ENCODE peak calls at places on chromosomes 4 and X, in seven cellular contexts. Z, L, R, O, B, V and W are unnamed samples.

GRCh38 chr4:182483685-182484084 is 240.5 kb downstream of the TENM3 start:
- DNase-seq in Z (peak), L (no peak), R (no peak), O (no peak), B (no peak), V (no peak), W (no peak)

GRCh38 chrX:15157624-15158023 is 112.3 kb downstream of the ASB9 start:
- DNase-seq in Z (no peak), L (no peak), R (no peak), O (no peak), B (no peak), V (no peak), W (no peak)

GRCh38 chr4:137129471-137130244 is 402.6 kb downstream of the PCDH18 start:
- DNase-seq in Z (no peak), L (no peak), R (peak), O (no peak), B (no peak), V (no peak), W (no peak)

GRCh38 chr4:86615501-86615900 is 21.4 kb downstream of the PTPN13 start:
- DNase-seq in Z (no peak), L (no peak), R (no peak), O (no peak), B (no peak), V (no peak), W (no peak)

GRCh38 chr4:35087216-35087615 is 1157.1 kb downstream of the ARAP2 start:
- DNase-seq in Z (no peak), L (no peak), R (no peak), O (no peak), B (no peak), V (no peak), W (no peak)

GRCh38 chr4:21769404-21770147 is 179.0 kb downstream of the KCNIP4 start:
- DNase-seq in Z (no peak), L (no peak), R (peak), O (no peak), B (no peak), V (peak), W (no peak)

GRCh38 chrX:15930585-15930984 is 76.0 kb upstream of the AP1S2 start:
- DNase-seq in Z (peak), L (no peak), R (peak), O (peak), B (no peak), V (peak), W (peak)

GRCh38 chr4:167903291-167903721 is 189.0 kb upstream of the ANXA10 start:
- DNase-seq in Z (no peak), L (no peak), R (peak), O (no peak), B (no peak), V (peak), W (no peak)

GRCh38 chr4:3257125-3257690 is 8.2 kb downstream of the MSANTD1 start:
- DNase-seq in Z (no peak), L (no peak), R (no peak), O (no peak), B (no peak), V (peak), W (no peak)

GRCh38 chrX:136198678-136199243 is 51.4 kb downstream of the FHL1 start:
- DNase-seq in Z (no peak), L (no peak), R (no peak), O (no peak), B (no peak), V (no peak), W (no peak)

GRCh38 chrX:107851215-107851614 is 25.5 kb downstream of the MID2 start:
- DNase-seq in Z (no peak), L (no peak), R (no peak), O (no peak), B (no peak), V (no peak), W (no peak)

GRCh38 chr4:29009908-29010307 is 1710.3 kb upstream of the PCDH7 start:
- DNase-seq in Z (peak), L (no peak), R (no peak), O (no peak), B (no peak), V (no peak), W (peak)

GRCh38 chr4:26217961-26218676 is 102.7 kb upstream of the RBPJ start:
- DNase-seq in Z (no peak), L (no peak), R (peak), O (no peak), B (no peak), V (no peak), W (no peak)

GRCh38 chr4:177229331-177229730 is 80.3 kb upstream of the NEIL3 start:
- DNase-seq in Z (no peak), L (no peak), R (peak), O (no peak), B (no peak), V (no peak), W (no peak)

GRCh38 chr4:172188248-172188976 is 375.2 kb downstream of the GALNTL6 start:
- DNase-seq in Z (no peak), L (no peak), R (no peak), O (peak), B (no peak), V (peak), W (no peak)

GRCh38 chrX:69036674-69037573 is 128.3 kb downstream of the PJA1 start:
- DNase-seq in Z (peak), L (no peak), R (no peak), O (no peak), B (no peak), V (no peak), W (peak)

GRCh38 chrX:76453737-76454406 is 26.4 kb downstream of the MAGEE1 start:
- DNase-seq in Z (peak), L (no peak), R (no peak), O (no peak), B (no peak), V (no peak), W (peak)

GRCh38 chrX:41291309-41291708 is 42.7 kb upstream of the DDX3X start:
- DNase-seq in Z (peak), L (no peak), R (no peak), O (no peak), B (no peak), V (no peak), W (peak)

GRCh38 chr4:125664091-125664767 is 349.5 kb downstream of the FAT4 start:
- DNase-seq in Z (no peak), L (no peak), R (no peak), O (no peak), B (no peak), V (no peak), W (peak)

GRCh38 chrX:107566603-107567262 is 61.6 kb upstream of the PRPS1 start:
- DNase-seq in Z (peak), L (no peak), R (peak), O (no peak), B (no peak), V (no peak), W (no peak)

GRCh38 chrX:150692837-150693781 is at the start of gene MTMR1:
- DNase-seq in Z (peak), L (no peak), R (peak), O (peak), B (peak), V (peak), W (peak)

GRCh38 chr4:164579270-164579942 is 174.5 kb upstream of the SMIM31 start:
- DNase-seq in Z (no peak), L (no peak), R (no peak), O (no peak), B (no peak), V (no peak), W (no peak)
- TF ChIP-seq EZH2 in Z (no peak), L (no peak), R (no peak), O (no peak), B (no peak), V (no peak), W (no peak)

GRCh38 chr4:7013171-7013570 is 30.0 kb upstream of the TADA2B start:
- DNase-seq in Z (no peak), L (no peak), R (no peak), O (no peak), B (no peak), V (no peak), W (no peak)
- TF ChIP-seq EZH2phosphoT487 in Z (no peak), L (no peak), R (no peak), O (no peak), B (no peak), V (no peak), W (no peak)

GRCh38 chr4:173506780-173507211 is 23.2 kb downstream of the HAND2 start:
- DNase-seq in Z (peak), L (no peak), R (no peak), O (no peak), B (no peak), V (no peak), W (peak)

GRCh38 chr4:173503330-173504180 is 26.5 kb downstream of the HAND2 start:
- DNase-seq in Z (peak), L (no peak), R (no peak), O (no peak), B (no peak), V (no peak), W (no peak)

GRCh38 chr4:173505924-173506779 is 23.9 kb downstream of the HAND2 start:
- DNase-seq in Z (peak), L (peak), R (peak), O (peak), B (peak), V (peak), W (peak)

GRCh38 chr4:173501592-173502150 is 28.4 kb downstream of the HAND2 start:
- DNase-seq in Z (peak), L (no peak), R (no peak), O (no peak), B (no peak), V (no peak), W (no peak)

GRCh38 chr4:173504181-173504503 is 25.9 kb downstream of the HAND2 start:
- DNase-seq in Z (peak), L (no peak), R (no peak), O (no peak), B (no peak), V (peak), W (no peak)
- TF ChIP-seq EZH2 in Z (no peak), L (no peak), R (no peak), O (no peak), B (no peak), V (no peak), W (no peak)

GRCh38 chr4:1400861-1401408 is 5.3 kb downstream of the NKX1-1 start:
- DNase-seq in Z (no peak), L (no peak), R (no peak), O (no peak), B (no peak), V (no peak), W (no peak)

GRCh38 chr4:1400191-1400805 is 5.9 kb downstream of the NKX1-1 start:
- DNase-seq in Z (no peak), L (no peak), R (no peak), O (no peak), B (no peak), V (no peak), W (no peak)

GRCh38 chr4:1396806-1397455 is 9.3 kb downstream of the NKX1-1 start:
- DNase-seq in Z (no peak), L (no peak), R (no peak), O (no peak), B (no peak), V (no peak), W (no peak)

GRCh38 chr4:1399508-1400190 is 6.6 kb downstream of the NKX1-1 start:
- DNase-seq in Z (no peak), L (no peak), R (no peak), O (no peak), B (no peak), V (no peak), W (no peak)

DNA sequence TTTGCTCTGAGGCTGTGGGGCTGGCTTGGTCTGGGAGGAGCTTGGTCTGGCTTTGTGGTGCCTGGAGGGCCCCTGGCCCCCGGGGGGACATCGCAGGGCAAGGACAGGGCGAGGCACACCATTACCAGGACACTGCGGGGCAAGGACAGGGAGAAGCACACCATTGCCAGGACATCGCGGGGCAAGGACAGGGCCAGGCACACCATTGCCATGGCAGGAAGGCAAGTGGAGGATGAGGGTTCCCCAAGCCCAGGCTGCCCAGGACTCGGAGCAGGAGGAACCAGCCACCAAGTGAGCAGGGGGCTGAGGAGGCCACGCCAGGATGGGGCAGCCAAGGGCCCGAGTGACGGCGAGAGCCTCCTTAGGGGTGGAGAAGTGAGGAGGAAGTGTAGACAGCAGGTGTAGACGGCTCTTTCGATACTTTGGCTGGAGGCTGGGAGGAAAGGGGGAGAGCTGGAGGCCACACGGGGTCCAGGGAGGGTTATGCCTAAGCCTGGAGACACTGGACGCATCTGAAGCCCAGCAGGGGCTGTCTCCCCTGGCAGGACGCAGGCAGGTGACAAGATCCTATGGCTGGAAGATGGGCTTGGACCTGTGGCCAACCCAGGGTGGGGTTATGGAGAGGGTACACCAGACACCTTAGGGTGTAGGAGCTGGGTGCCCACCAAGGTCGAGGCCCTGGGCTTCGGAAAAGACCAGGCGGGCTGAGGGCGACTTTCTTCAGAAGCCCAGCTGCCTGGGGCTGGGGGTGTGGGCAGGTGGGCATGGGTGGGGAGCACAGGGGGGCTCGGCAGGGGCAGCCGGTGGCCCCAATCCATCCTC is 7.3 kb downstream of the NKX1-1 start:
- DNase-seq in Z (no peak), L (no peak), R (no peak), O (no peak), B (no peak), V (no peak), W (no peak)
- TF ChIP-seq EZH2phosphoT487 in Z (no peak), L (no peak), R (no peak), O (no peak), B (no peak), V (no peak), W (no peak)

GRCh38 chr4:6731301-6731641 is 15.3 kb downstream of the BLOC1S4 start:
- DNase-seq in Z (no peak), L (no peak), R (no peak), O (no peak), B (no peak), V (no peak), W (no peak)

GRCh38 chr4:6731780-6732179 is 15.8 kb downstream of the BLOC1S4 start:
- DNase-seq in Z (no peak), L (no peak), R (no peak), O (no peak), B (no peak), V (no peak), W (no peak)

GRCh38 chr4:6733358-6734164 is 17.6 kb downstream of the BLOC1S4 start:
- DNase-seq in Z (no peak), L (no peak), R (no peak), O (peak), B (no peak), V (no peak), W (no peak)

GRCh38 chr4:6732441-6733357 is 16.7 kb downstream of the BLOC1S4 start:
- DNase-seq in Z (no peak), L (peak), R (peak), O (peak), B (no peak), V (peak), W (no peak)

DNA sequence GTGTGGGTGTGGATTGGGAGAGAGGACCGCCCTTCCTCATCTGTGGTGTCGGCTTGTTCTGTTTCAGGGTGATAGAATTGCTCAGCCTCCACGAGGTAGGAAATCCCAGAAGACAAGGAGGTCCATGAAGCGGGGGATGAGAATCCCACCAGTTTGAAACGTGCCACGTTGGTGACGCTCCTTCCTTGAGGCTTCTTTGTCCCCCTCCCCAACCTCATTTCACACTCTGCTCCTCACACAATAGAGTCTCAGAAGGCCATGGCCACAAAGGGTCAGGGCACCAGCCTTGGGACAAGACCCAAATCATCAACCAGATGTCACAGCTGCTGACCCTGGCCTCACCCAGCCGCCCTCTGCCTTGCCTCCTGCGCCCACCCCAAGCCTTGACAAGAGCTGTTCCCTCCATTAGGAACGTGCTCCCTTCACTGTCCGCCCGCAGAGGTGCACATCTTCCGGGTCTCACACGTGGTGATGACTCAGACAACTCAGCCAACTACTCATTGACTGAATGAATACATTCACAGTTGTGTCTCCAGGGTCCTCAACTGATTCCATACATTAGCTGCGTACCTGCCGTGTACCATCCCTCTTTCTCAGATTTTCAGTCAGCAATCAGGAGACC is 18.3 kb downstream of the BLOC1S4 start:
- DNase-seq in Z (no peak), L (no peak), R (no peak), O (no peak), B (no peak), V (no peak), W (no peak)
- TF ChIP-seq EZH2 in Z (no peak), L (no peak), R (no peak), O (no peak), B (no peak), V (no peak), W (no peak)

GRCh38 chr4:153345011-153345981 is 808 bp downstream of the MND1 start:
- DNase-seq in Z (peak), L (peak), R (peak), O (peak), B (peak), V (peak), W (peak)
- TF ChIP-seq EZH2phosphoT487 in Z (no peak), L (no peak), R (no peak), O (no peak), B (no peak), V (no peak), W (peak)

GRCh38 chrX:152025656-152026440 is 51.4 kb upstream of the GABRE start:
- DNase-seq in Z (no peak), L (no peak), R (no peak), O (no peak), B (no peak), V (no peak), W (no peak)
- TF ChIP-seq EZH2 in Z (no peak), L (no peak), R (no peak), O (no peak), B (no peak), V (no peak), W (no peak)

GRCh38 chr4:185138161-185138560 is 4.9 kb upstream of the SLC25A4 start:
- DNase-seq in Z (no peak), L (no peak), R (no peak), O (no peak), B (no peak), V (no peak), W (no peak)
- TF ChIP-seq EZH2phosphoT487 in Z (no peak), L (no peak), R (no peak), O (no peak), B (no peak), V (no peak), W (no peak)